ENCODE peak calls at places on chromosome 1, in six cellular contexts. C, H, S, F, K and W are unnamed samples.

GRCh38 chr1:164137273-164137947 is 421.6 kb upstream of the PBX1 start:
- DNase-seq in C (no peak), H (no peak), S (no peak), F (no peak), K (no peak), W (no peak)

GRCh38 chr1:19477284-19478240 is 7.8 kb downstream of the CAPZB start:
- DNase-seq in C (no peak), H (no peak), S (peak), F (no peak), K (no peak), W (no peak)

GRCh38 chr1:33697816-33698215 is 166.1 kb upstream of the HMGB4 start:
- DNase-seq in C (no peak), H (no peak), S (no peak), F (no peak), K (no peak), W (no peak)

GRCh38 chr1:115925511-115925910 is 50.8 kb upstream of the SLC22A15 start:
- DNase-seq in C (no peak), H (no peak), S (no peak), F (no peak), K (no peak), W (no peak)

GRCh38 chr1:46202975-46203737 is at the start of gene LURAP1:
- DNase-seq in C (peak), H (peak), S (peak), F (peak), K (peak), W (peak)

GRCh38 chr1:109113787-109114568 is at the start of gene ELAPOR1:
- DNase-seq in C (peak), H (peak), S (no peak), F (peak), K (peak), W (no peak)

GRCh38 chr1:154304664-154305337 is 16.1 kb upstream of the AQP10 start:
- DNase-seq in C (no peak), H (no peak), S (no peak), F (no peak), K (no peak), W (no peak)

GRCh38 chr1:62321438-62321837 is 2.2 kb upstream of the KANK4 start:
- DNase-seq in C (no peak), H (no peak), S (no peak), F (peak), K (no peak), W (peak)

GRCh38 chr1:15923241-15923640 is 52.7 kb downstream of the ZBTB17 start:
- DNase-seq in C (no peak), H (no peak), S (no peak), F (peak), K (no peak), W (no peak)

GRCh38 chr1:67626495-67627235 is 58.3 kb upstream of the GADD45A start:
- DNase-seq in C (no peak), H (no peak), S (no peak), F (peak), K (no peak), W (peak)

GRCh38 chr1:191348328-191348727 is 809.9 kb upstream of the RGS18 start:
- DNase-seq in C (no peak), H (no peak), S (no peak), F (no peak), K (no peak), W (no peak)

GRCh38 chr1:90144820-90145219 is 149.9 kb downstream of the ZNF326 start:
- DNase-seq in C (no peak), H (no peak), S (no peak), F (no peak), K (no peak), W (no peak)

GRCh38 chr1:179770887-179771502 is 27.9 kb downstream of the FAM163A start:
- DNase-seq in C (no peak), H (no peak), S (no peak), F (peak), K (no peak), W (no peak)